ENCODE peak calls at places on chromosomes 7 and 10, in seven cellular contexts. One of them, this sample, is unnamed.

GRCh38 chr7:121369462-121369861 is 26.6 kb downstream of the FAM3C start:
- DNase-seq in adrenal gland: no peak
- DNase-seq in lung: no peak
- DNase-seq in IMR-90: peak; percentile 51
- DNase-seq in astrocyte: peak; percentile 41
- DNase-seq in fibroblast of lung: peak; percentile 45
- DNase-seq in cardiac fibroblast: peak; percentile 55
- DNase-seq in this sample: peak; percentile 27

GRCh38 chr10:12844796-12845524 is 156.6 kb downstream of the CCDC3 start:
- DNase-seq in astrocyte: peak; percentile 91
- DNase-seq in lung: no peak
- DNase-seq in fibroblast of lung: peak; percentile 92
- DNase-seq in IMR-90: peak; percentile 91
- DNase-seq in adrenal gland: peak; percentile 64
- DNase-seq in cardiac fibroblast: peak; percentile 75
- DNase-seq in this sample: peak; percentile 74

GRCh38 chr10:109883859-109884771 is 39.2 kb downstream of the XPNPEP1 start:
- DNase-seq in IMR-90: peak; percentile 90
- DNase-seq in cardiac fibroblast: peak; percentile 94
- DNase-seq in fibroblast of lung: peak; percentile 85
- DNase-seq in astrocyte: peak; percentile 77
- DNase-seq in adrenal gland: peak; percentile 92
- DNase-seq in lung: peak; percentile 72
- DNase-seq in this sample: peak; percentile 90

GRCh38 chr7:22129166-22129565 is 183.5 kb upstream of the CDCA7L start:
- DNase-seq in cardiac fibroblast: no peak
- DNase-seq in IMR-90: no peak
- DNase-seq in lung: no peak
- DNase-seq in fibroblast of lung: no peak
- DNase-seq in adrenal gland: no peak
- DNase-seq in astrocyte: no peak
- DNase-seq in this sample: no peak

GRCh38 chr10:101690461-101690860 is 4.5 kb downstream of the FBXW4 start:
- DNase-seq in astrocyte: peak; percentile 49
- DNase-seq in adrenal gland: no peak
- DNase-seq in IMR-90: no peak
- DNase-seq in cardiac fibroblast: no peak
- DNase-seq in lung: peak; percentile 38
- DNase-seq in fibroblast of lung: peak; percentile 49
- DNase-seq in this sample: no peak

GRCh38 chr10:122990278-122990677 is 10.1 kb downstream of the PSTK start:
- DNase-seq in lung: no peak
- DNase-seq in cardiac fibroblast: peak; percentile 8
- DNase-seq in fibroblast of lung: no peak
- DNase-seq in astrocyte: no peak
- DNase-seq in IMR-90: no peak
- DNase-seq in adrenal gland: no peak
- DNase-seq in this sample: peak; percentile 23

GRCh38 chr7:37050801-37051200 is 326.5 kb upstream of the AOAH start:
- DNase-seq in astrocyte: no peak
- DNase-seq in fibroblast of lung: no peak
- DNase-seq in lung: no peak
- DNase-seq in cardiac fibroblast: no peak
- DNase-seq in IMR-90: no peak
- DNase-seq in adrenal gland: no peak
- DNase-seq in this sample: no peak

GRCh38 chr7:105723582-105723981 is 142.3 kb upstream of the EFCAB10 start:
- DNase-seq in lung: no peak
- DNase-seq in adrenal gland: no peak
- DNase-seq in fibroblast of lung: no peak
- DNase-seq in IMR-90: no peak
- DNase-seq in astrocyte: no peak
- DNase-seq in cardiac fibroblast: no peak
- DNase-seq in this sample: no peak

GRCh38 chr7:77788327-77788902 is 9.8 kb downstream of the TMEM60 start:
- DNase-seq in cardiac fibroblast: no peak
- DNase-seq in fibroblast of lung: no peak
- DNase-seq in astrocyte: no peak
- DNase-seq in adrenal gland: no peak
- DNase-seq in lung: no peak
- DNase-seq in IMR-90: no peak
- DNase-seq in this sample: no peak

GRCh38 chr7:72710983-72711382 is 117.0 kb downstream of the TYW1B start:
- DNase-seq in astrocyte: no peak
- DNase-seq in fibroblast of lung: no peak
- DNase-seq in adrenal gland: no peak
- DNase-seq in IMR-90: no peak
- DNase-seq in lung: no peak
- DNase-seq in cardiac fibroblast: no peak
- DNase-seq in this sample: no peak

GRCh38 chr7:76400248-76400647 is 9.2 kb downstream of the SSC4D start:
- DNase-seq in IMR-90: no peak
- DNase-seq in cardiac fibroblast: no peak
- DNase-seq in adrenal gland: no peak
- DNase-seq in lung: no peak
- DNase-seq in fibroblast of lung: no peak
- DNase-seq in astrocyte: no peak
- DNase-seq in this sample: no peak

GRCh38 chr7:83469076-83469475 is 179.9 kb downstream of the SEMA3E start:
- DNase-seq in astrocyte: peak; percentile 83
- DNase-seq in IMR-90: peak; percentile 78
- DNase-seq in fibroblast of lung: peak; percentile 84
- DNase-seq in adrenal gland: no peak
- DNase-seq in cardiac fibroblast: peak; percentile 24
- DNase-seq in lung: no peak
- DNase-seq in this sample: no peak

GRCh38 chr7:6392712-6393666 is 54.8 kb downstream of the DAGLB start:
- DNase-seq in fibroblast of lung: peak; percentile 75
- DNase-seq in cardiac fibroblast: peak; percentile 92
- DNase-seq in lung: peak; percentile 90
- DNase-seq in adrenal gland: peak; percentile 93
- DNase-seq in IMR-90: peak; percentile 77
- DNase-seq in astrocyte: peak; percentile 61
- DNase-seq in this sample: peak; percentile 93

GRCh38 chr7:44463169-44463808 is 27.2 kb downstream of the NUDCD3 start:
- DNase-seq in lung: no peak
- DNase-seq in astrocyte: no peak
- DNase-seq in fibroblast of lung: peak; percentile 13
- DNase-seq in cardiac fibroblast: peak; percentile 50
- DNase-seq in adrenal gland: no peak
- DNase-seq in IMR-90: no peak
- DNase-seq in this sample: peak; percentile 17

GRCh38 chr7:10855583-10855982 is 118.1 kb upstream of the PHF14 start:
- DNase-seq in adrenal gland: no peak
- DNase-seq in lung: no peak
- DNase-seq in fibroblast of lung: no peak
- DNase-seq in cardiac fibroblast: no peak
- DNase-seq in IMR-90: no peak
- DNase-seq in astrocyte: no peak
- DNase-seq in this sample: no peak

GRCh38 chr7:17436126-17436525 is 137.7 kb downstream of the AHR start:
- DNase-seq in lung: no peak
- DNase-seq in adrenal gland: no peak
- DNase-seq in cardiac fibroblast: no peak
- DNase-seq in astrocyte: no peak
- DNase-seq in IMR-90: no peak
- DNase-seq in fibroblast of lung: no peak
- DNase-seq in this sample: no peak

GRCh38 chr10:11403116-11403515 is 208.3 kb downstream of the USP6NL start:
- DNase-seq in cardiac fibroblast: no peak
- DNase-seq in adrenal gland: no peak
- DNase-seq in fibroblast of lung: no peak
- DNase-seq in lung: no peak
- DNase-seq in astrocyte: no peak
- DNase-seq in IMR-90: no peak
- DNase-seq in this sample: no peak

GRCh38 chr10:18616337-18616736 is 35.0 kb downstream of the NSUN6 start:
- DNase-seq in astrocyte: no peak
- DNase-seq in adrenal gland: no peak
- DNase-seq in fibroblast of lung: no peak
- DNase-seq in IMR-90: no peak
- DNase-seq in lung: no peak
- DNase-seq in cardiac fibroblast: peak; percentile 22
- DNase-seq in this sample: no peak

GRCh38 chr10:86943316-86944030 is 13.9 kb downstream of the MMRN2 start:
- DNase-seq in IMR-90: no peak
- DNase-seq in fibroblast of lung: no peak
- DNase-seq in cardiac fibroblast: no peak
- DNase-seq in lung: no peak
- DNase-seq in adrenal gland: peak; percentile 72
- DNase-seq in astrocyte: no peak
- DNase-seq in this sample: no peak

GRCh38 chr10:97356318-97356914 is 21.9 kb upstream of the FRAT2 start:
- DNase-seq in fibroblast of lung: no peak
- DNase-seq in IMR-90: no peak
- DNase-seq in adrenal gland: no peak
- DNase-seq in astrocyte: no peak
- DNase-seq in cardiac fibroblast: no peak
- DNase-seq in lung: no peak
- DNase-seq in this sample: no peak

GRCh38 chr10:123637326-123637880 is 28.8 kb upstream of the GPR26 start:
- DNase-seq in astrocyte: no peak
- DNase-seq in IMR-90: no peak
- DNase-seq in cardiac fibroblast: no peak
- DNase-seq in lung: no peak
- DNase-seq in fibroblast of lung: no peak
- DNase-seq in adrenal gland: peak; percentile 25
- DNase-seq in this sample: peak; percentile 6

GRCh38 chr10:94496010-94496409 is 49.6 kb upstream of the HELLS start:
- DNase-seq in fibroblast of lung: peak; percentile 18
- DNase-seq in adrenal gland: no peak
- DNase-seq in cardiac fibroblast: peak; percentile 49
- DNase-seq in lung: no peak
- DNase-seq in astrocyte: peak; percentile 4
- DNase-seq in IMR-90: peak; percentile 12
- DNase-seq in this sample: peak; percentile 1

GRCh38 chr10:130491698-130492050 is 355.5 kb downstream of the GLRX3 start:
- DNase-seq in adrenal gland: no peak
- DNase-seq in lung: no peak
- DNase-seq in cardiac fibroblast: no peak
- DNase-seq in IMR-90: no peak
- DNase-seq in astrocyte: no peak
- DNase-seq in fibroblast of lung: no peak
- DNase-seq in this sample: no peak

GRCh38 chr10:95341716-95342130 is 50.9 kb upstream of the PDLIM1 start:
- DNase-seq in astrocyte: peak; percentile 57
- DNase-seq in fibroblast of lung: peak; percentile 64
- DNase-seq in adrenal gland: no peak
- DNase-seq in lung: no peak
- DNase-seq in cardiac fibroblast: peak; percentile 50
- DNase-seq in IMR-90: peak; percentile 72
- DNase-seq in this sample: no peak

GRCh38 chr10:112039823-112040222 is 143.7 kb downstream of the GPAM start:
- DNase-seq in fibroblast of lung: no peak
- DNase-seq in IMR-90: no peak
- DNase-seq in lung: no peak
- DNase-seq in cardiac fibroblast: no peak
- DNase-seq in astrocyte: no peak
- DNase-seq in adrenal gland: no peak
- DNase-seq in this sample: peak; percentile 7

GRCh38 chr10:13684813-13685511 is 98.2 kb downstream of the PRPF18 start:
- DNase-seq in IMR-90: no peak
- DNase-seq in adrenal gland: no peak
- DNase-seq in cardiac fibroblast: peak; percentile 50
- DNase-seq in lung: no peak
- DNase-seq in astrocyte: no peak
- DNase-seq in fibroblast of lung: peak; percentile 40
- DNase-seq in this sample: no peak

GRCh38 chr10:73838827-73839226 is 27.4 kb upstream of the NDST2 start:
- DNase-seq in astrocyte: no peak
- DNase-seq in adrenal gland: no peak
- DNase-seq in fibroblast of lung: peak; percentile 25
- DNase-seq in IMR-90: peak; percentile 27
- DNase-seq in cardiac fibroblast: peak; percentile 44
- DNase-seq in lung: no peak
- DNase-seq in this sample: peak; percentile 44

GRCh38 chr7:107592361-107593024 is 12.4 kb downstream of the BCAP29 start:
- DNase-seq in fibroblast of lung: peak; percentile 72
- DNase-seq in adrenal gland: no peak
- DNase-seq in cardiac fibroblast: peak; percentile 77
- DNase-seq in IMR-90: peak; percentile 86
- DNase-seq in astrocyte: peak; percentile 71
- DNase-seq in lung: no peak
- DNase-seq in this sample: peak; percentile 8

GRCh38 chr10:20768849-20769248 is 128.3 kb downstream of the NEBL start:
- DNase-seq in fibroblast of lung: peak; percentile 19
- DNase-seq in lung: no peak
- DNase-seq in adrenal gland: no peak
- DNase-seq in cardiac fibroblast: peak; percentile 48
- DNase-seq in IMR-90: no peak
- DNase-seq in astrocyte: peak; percentile 6
- DNase-seq in this sample: peak; percentile 42

GRCh38 chr10:77251297-77252013 is 386.2 kb downstream of the KCNMA1 start:
- DNase-seq in IMR-90: peak; percentile 62
- DNase-seq in cardiac fibroblast: peak; percentile 64
- DNase-seq in fibroblast of lung: peak; percentile 33
- DNase-seq in adrenal gland: peak; percentile 69
- DNase-seq in astrocyte: no peak
- DNase-seq in lung: no peak
- DNase-seq in this sample: peak; percentile 50
- TF ChIP-seq CTCF in IMR-90: peak; percentile 78
- TF ChIP-seq CTCF in cardiac fibroblast: peak; percentile 76
- TF ChIP-seq CTCF in fibroblast of lung: peak; percentile 53
- TF ChIP-seq CTCF in adrenal gland: peak; percentile 39
- TF ChIP-seq CTCF in astrocyte: peak; percentile 83
- TF ChIP-seq CTCF in lung: no peak
- TF ChIP-seq CTCF in this sample: peak; percentile 86

DNA sequence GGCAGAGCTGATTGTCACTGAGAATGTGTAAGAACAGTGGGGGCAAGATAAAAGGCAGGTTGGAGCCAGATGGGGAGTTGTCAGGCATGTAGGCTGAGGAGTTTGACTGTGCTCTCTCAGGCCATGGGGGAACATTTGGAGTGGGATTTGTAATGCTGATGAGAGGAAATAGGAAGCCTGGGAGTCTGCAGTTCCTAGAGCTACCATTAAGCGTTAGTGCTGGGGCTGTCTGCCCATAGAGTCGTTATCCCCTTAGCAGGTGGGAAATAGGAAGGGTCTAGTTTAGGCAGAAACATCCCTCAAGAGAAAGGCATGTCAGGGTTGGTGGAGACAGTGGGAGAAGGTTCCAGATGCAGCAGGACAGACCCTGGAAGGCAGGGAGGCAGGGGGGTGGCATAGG is 75.5 kb downstream of the RPS24 start:
- DNase-seq in fibroblast of lung: no peak
- DNase-seq in IMR-90: no peak
- DNase-seq in cardiac fibroblast: no peak
- DNase-seq in adrenal gland: no peak
- DNase-seq in astrocyte: no peak
- DNase-seq in lung: no peak
- DNase-seq in this sample: no peak
- TF ChIP-seq CTCF in fibroblast of lung: no peak
- TF ChIP-seq CTCF in IMR-90: no peak
- TF ChIP-seq CTCF in cardiac fibroblast: no peak
- TF ChIP-seq CTCF in adrenal gland: no peak
- TF ChIP-seq CTCF in astrocyte: no peak
- TF ChIP-seq CTCF in lung: no peak
- TF ChIP-seq CTCF in this sample: no peak

GRCh38 chr10:71748671-71749191 is 24.6 kb downstream of the VSIR start:
- DNase-seq in astrocyte: no peak
- DNase-seq in cardiac fibroblast: no peak
- DNase-seq in IMR-90: no peak
- DNase-seq in lung: peak; percentile 68
- DNase-seq in fibroblast of lung: no peak
- DNase-seq in adrenal gland: peak; percentile 85
- DNase-seq in this sample: no peak
- TF ChIP-seq CTCF in astrocyte: no peak
- TF ChIP-seq CTCF in cardiac fibroblast: no peak
- TF ChIP-seq CTCF in IMR-90: no peak
- TF ChIP-seq CTCF in lung: no peak
- TF ChIP-seq CTCF in fibroblast of lung: no peak
- TF ChIP-seq CTCF in adrenal gland: no peak
- TF ChIP-seq CTCF in this sample: no peak

GRCh38 chr10:100009283-100009792 is 409 bp downstream of the DNMBP start:
- DNase-seq in cardiac fibroblast: peak; percentile 39
- DNase-seq in adrenal gland: peak; percentile 63
- DNase-seq in fibroblast of lung: no peak
- DNase-seq in astrocyte: no peak
- DNase-seq in lung: no peak
- DNase-seq in IMR-90: no peak
- DNase-seq in this sample: peak; percentile 53
- TF ChIP-seq CTCF in cardiac fibroblast: peak; percentile 47
- TF ChIP-seq CTCF in adrenal gland: peak; percentile 22
- TF ChIP-seq CTCF in fibroblast of lung: peak; percentile 41
- TF ChIP-seq CTCF in astrocyte: peak; percentile 12
- TF ChIP-seq CTCF in lung: peak; percentile 42
- TF ChIP-seq CTCF in IMR-90: peak; percentile 50
- TF ChIP-seq CTCF in this sample: peak; percentile 33